ENCODE peak calls at places on chromosomes 11 and 22, in eight cellular contexts. One of them, this sample, is unnamed.

GRCh38 chr22:28952857-28953256 is 69.5 kb downstream of the ZNRF3 start:
- DNase-seq in GM12878: no peak
- DNase-seq in thyroid gland: peak; percentile 37
- DNase-seq in RCC 7860: no peak
- DNase-seq in HTR-8/SVneo: peak; percentile 39
- DNase-seq in iris pigment epithelial cell: peak; percentile 83
- DNase-seq in progenitor cell of endocrine pancreas: no peak
- DNase-seq in Caki2: no peak
- DNase-seq in this sample: no peak

GRCh38 chr11:6608011-6608410 is 4.0 kb downstream of the TAF10 start:
- DNase-seq in GM12878: no peak
- DNase-seq in progenitor cell of endocrine pancreas: no peak
- DNase-seq in iris pigment epithelial cell: no peak
- DNase-seq in RCC 7860: no peak
- DNase-seq in HTR-8/SVneo: no peak
- DNase-seq in thyroid gland: no peak
- DNase-seq in Caki2: no peak
- DNase-seq in this sample: no peak

GRCh38 chr22:45548991-45549736 is 46.5 kb downstream of the FBLN1 start:
- DNase-seq in thyroid gland: no peak
- DNase-seq in RCC 7860: peak; percentile 37
- DNase-seq in iris pigment epithelial cell: peak; percentile 91
- DNase-seq in progenitor cell of endocrine pancreas: no peak
- DNase-seq in GM12878: no peak
- DNase-seq in Caki2: peak; percentile 98
- DNase-seq in HTR-8/SVneo: no peak
- DNase-seq in this sample: no peak

GRCh38 chr11:35862666-35863065 is 81.2 kb upstream of the LDLRAD3 start:
- DNase-seq in Caki2: no peak
- DNase-seq in thyroid gland: no peak
- DNase-seq in iris pigment epithelial cell: no peak
- DNase-seq in progenitor cell of endocrine pancreas: no peak
- DNase-seq in HTR-8/SVneo: no peak
- DNase-seq in GM12878: no peak
- DNase-seq in RCC 7860: no peak
- DNase-seq in this sample: no peak

GRCh38 chr11:129998107-129998506 is 4.5 kb downstream of the PRDM10 start:
- DNase-seq in GM12878: no peak
- DNase-seq in progenitor cell of endocrine pancreas: no peak
- DNase-seq in RCC 7860: no peak
- DNase-seq in thyroid gland: no peak
- DNase-seq in Caki2: no peak
- DNase-seq in HTR-8/SVneo: no peak
- DNase-seq in iris pigment epithelial cell: no peak
- DNase-seq in this sample: no peak

GRCh38 chr22:50305658-50306566 is 1.5 kb downstream of the PLXNB2 start:
- DNase-seq in progenitor cell of endocrine pancreas: no peak
- DNase-seq in GM12878: peak; percentile 36
- DNase-seq in thyroid gland: peak; percentile 99
- DNase-seq in iris pigment epithelial cell: peak; percentile 92
- DNase-seq in RCC 7860: peak; percentile 95
- DNase-seq in Caki2: peak; percentile 99
- DNase-seq in HTR-8/SVneo: peak; percentile 96
- DNase-seq in this sample: peak; percentile 73

GRCh38 chr11:70521475-70522260 is 123.3 kb downstream of the CTTN start:
- DNase-seq in thyroid gland: peak; percentile 56
- DNase-seq in GM12878: no peak
- DNase-seq in RCC 7860: no peak
- DNase-seq in HTR-8/SVneo: no peak
- DNase-seq in Caki2: no peak
- DNase-seq in iris pigment epithelial cell: no peak
- DNase-seq in progenitor cell of endocrine pancreas: no peak
- DNase-seq in this sample: no peak

GRCh38 chr11:119999220-119999619 is 138.7 kb downstream of the TRIM29 start:
- DNase-seq in GM12878: no peak
- DNase-seq in thyroid gland: no peak
- DNase-seq in HTR-8/SVneo: no peak
- DNase-seq in iris pigment epithelial cell: no peak
- DNase-seq in Caki2: no peak
- DNase-seq in progenitor cell of endocrine pancreas: no peak
- DNase-seq in RCC 7860: no peak
- DNase-seq in this sample: no peak

GRCh38 chr11:14308114-14308896 is 50.7 kb downstream of the RRAS2 start:
- DNase-seq in HTR-8/SVneo: peak; percentile 45
- DNase-seq in thyroid gland: no peak
- DNase-seq in RCC 7860: peak; percentile 17
- DNase-seq in progenitor cell of endocrine pancreas: no peak
- DNase-seq in GM12878: no peak
- DNase-seq in Caki2: peak; percentile 25
- DNase-seq in iris pigment epithelial cell: peak; percentile 75
- DNase-seq in this sample: peak; percentile 17

GRCh38 chr11:73325036-73325981 is 17.2 kb downstream of the ARHGEF17 start:
- DNase-seq in Caki2: no peak
- DNase-seq in RCC 7860: no peak
- DNase-seq in GM12878: peak; percentile 83
- DNase-seq in progenitor cell of endocrine pancreas: no peak
- DNase-seq in HTR-8/SVneo: no peak
- DNase-seq in iris pigment epithelial cell: no peak
- DNase-seq in thyroid gland: no peak
- DNase-seq in this sample: no peak

GRCh38 chr11:75245356-75246005 is 4.9 kb downstream of the TPBGL start:
- DNase-seq in iris pigment epithelial cell: no peak
- DNase-seq in thyroid gland: no peak
- DNase-seq in RCC 7860: no peak
- DNase-seq in GM12878: no peak
- DNase-seq in HTR-8/SVneo: no peak
- DNase-seq in Caki2: no peak
- DNase-seq in progenitor cell of endocrine pancreas: no peak
- DNase-seq in this sample: no peak

GRCh38 chr11:102279641-102280170 is 37.6 kb upstream of the BIRC3 start:
- DNase-seq in iris pigment epithelial cell: peak; percentile 79
- DNase-seq in GM12878: peak; percentile 68
- DNase-seq in RCC 7860: no peak
- DNase-seq in thyroid gland: no peak
- DNase-seq in progenitor cell of endocrine pancreas: no peak
- DNase-seq in HTR-8/SVneo: peak; percentile 67
- DNase-seq in Caki2: no peak
- DNase-seq in this sample: no peak

GRCh38 chr11:110297726-110298297 is 1.4 kb upstream of the RDX start:
- DNase-seq in Caki2: no peak
- DNase-seq in thyroid gland: no peak
- DNase-seq in progenitor cell of endocrine pancreas: no peak
- DNase-seq in GM12878: no peak
- DNase-seq in HTR-8/SVneo: no peak
- DNase-seq in iris pigment epithelial cell: peak; percentile 41
- DNase-seq in RCC 7860: no peak
- DNase-seq in this sample: peak; percentile 59

GRCh38 chr22:38402204-38402603 is 52.8 kb downstream of the KCNJ4 start:
- DNase-seq in RCC 7860: no peak
- DNase-seq in progenitor cell of endocrine pancreas: no peak
- DNase-seq in iris pigment epithelial cell: no peak
- DNase-seq in Caki2: no peak
- DNase-seq in GM12878: no peak
- DNase-seq in HTR-8/SVneo: no peak
- DNase-seq in thyroid gland: no peak
- DNase-seq in this sample: no peak

GRCh38 chr11:72824020-72824419 is 9.8 kb downstream of the ATG16L2 start:
- DNase-seq in thyroid gland: no peak
- DNase-seq in iris pigment epithelial cell: no peak
- DNase-seq in progenitor cell of endocrine pancreas: no peak
- DNase-seq in GM12878: no peak
- DNase-seq in RCC 7860: no peak
- DNase-seq in Caki2: no peak
- DNase-seq in HTR-8/SVneo: no peak
- DNase-seq in this sample: no peak

GRCh38 chr11:45204761-45205160 is 58.3 kb downstream of the PRDM11 start:
- DNase-seq in iris pigment epithelial cell: no peak
- DNase-seq in GM12878: no peak
- DNase-seq in thyroid gland: no peak
- DNase-seq in Caki2: no peak
- DNase-seq in HTR-8/SVneo: no peak
- DNase-seq in RCC 7860: no peak
- DNase-seq in progenitor cell of endocrine pancreas: no peak
- DNase-seq in this sample: no peak

GRCh38 chr22:31148953-31149627 is 8.8 kb upstream of the PLA2G3 start:
- DNase-seq in thyroid gland: peak; percentile 87
- DNase-seq in iris pigment epithelial cell: peak; percentile 76
- DNase-seq in GM12878: no peak
- DNase-seq in RCC 7860: peak; percentile 54
- DNase-seq in HTR-8/SVneo: peak; percentile 83
- DNase-seq in Caki2: peak; percentile 57
- DNase-seq in progenitor cell of endocrine pancreas: peak; percentile 48
- DNase-seq in this sample: peak; percentile 86

GRCh38 chr11:44592125-44592643 is 26.7 kb downstream of the CD82 start:
- DNase-seq in HTR-8/SVneo: no peak
- DNase-seq in iris pigment epithelial cell: peak; percentile 54
- DNase-seq in thyroid gland: peak; percentile 23
- DNase-seq in Caki2: no peak
- DNase-seq in GM12878: no peak
- DNase-seq in progenitor cell of endocrine pancreas: no peak
- DNase-seq in RCC 7860: no peak
- DNase-seq in this sample: no peak

GRCh38 chr22:42072606-42073330 is 1.3 kb upstream of the PHETA2 start:
- DNase-seq in GM12878: no peak
- DNase-seq in iris pigment epithelial cell: no peak
- DNase-seq in thyroid gland: no peak
- DNase-seq in Caki2: no peak
- DNase-seq in HTR-8/SVneo: no peak
- DNase-seq in RCC 7860: no peak
- DNase-seq in progenitor cell of endocrine pancreas: no peak
- DNase-seq in this sample: no peak

GRCh38 chr11:120555433-120555773 is 43.9 kb downstream of the GRIK4 start:
- DNase-seq in RCC 7860: no peak
- DNase-seq in progenitor cell of endocrine pancreas: no peak
- DNase-seq in GM12878: no peak
- DNase-seq in thyroid gland: no peak
- DNase-seq in iris pigment epithelial cell: no peak
- DNase-seq in Caki2: no peak
- DNase-seq in HTR-8/SVneo: no peak
- DNase-seq in this sample: no peak

GRCh38 chr11:71185411-71185810 is 67.0 kb downstream of the SHANK2 start:
- DNase-seq in HTR-8/SVneo: no peak
- DNase-seq in iris pigment epithelial cell: no peak
- DNase-seq in progenitor cell of endocrine pancreas: no peak
- DNase-seq in Caki2: no peak
- DNase-seq in thyroid gland: no peak
- DNase-seq in GM12878: no peak
- DNase-seq in RCC 7860: no peak
- DNase-seq in this sample: no peak

This sample was measured in HuH-7.5.